ENCODE peak calls at places on chromosome 13, in eight cellular contexts. J is mucosa of descending colon, K is neural progenitor cell, F is breast epithelium, P is H1, A is psoas muscle, R is cardiac muscle cell, M is fibroblast of lung. V is an unnamed sample.

GRCh38 chr13:112983428-112984196 is 14.6 kb downstream of the MCF2L start:
- DNase-seq in J (peak; percentile 74), K (no peak), F (no peak), P (no peak), A (no peak), R (peak; percentile 65), M (no peak), V (no peak)

GRCh38 chr13:35472308-35473008 is 4.0 kb downstream of the MAB21L1 start:
- DNase-seq in J (no peak), K (peak; percentile 28), F (no peak), P (no peak), A (no peak), R (no peak), M (no peak), V (no peak)

GRCh38 chr13:112733112-112733511 is 43.3 kb downstream of the ATP11A start:
- DNase-seq in J (no peak), K (peak; percentile 42), F (no peak), P (no peak), A (no peak), R (no peak), M (no peak), V (no peak)

GRCh38 chr13:113667771-113668490 is 912 bp downstream of the GRK1 start:
- DNase-seq in J (peak; percentile 39), K (no peak), F (no peak), P (no peak), A (no peak), R (no peak), M (no peak), V (peak; percentile 49)

GRCh38 chr13:32537580-32538233 is 888 bp downstream of the N4BP2L2 start:
- DNase-seq in J (peak; percentile 69), K (no peak), F (peak; percentile 30), P (no peak), A (peak; percentile 39), R (no peak), M (peak; percentile 7), V (no peak)

GRCh38 chr13:49315036-49315565 is 67.4 kb downstream of the CDADC1 start:
- DNase-seq in J (no peak), K (no peak), F (no peak), P (no peak), A (no peak), R (no peak), M (peak; percentile 51), V (no peak)

GRCh38 chr13:113531041-113531873 is 40.7 kb upstream of the DCUN1D2 start:
- DNase-seq in J (no peak), K (no peak), F (no peak), P (no peak), A (no peak), R (no peak), M (no peak), V (no peak)

GRCh38 chr13:49811527-49811908 is 19.0 kb upstream of the KPNA3 start:
- DNase-seq in J (no peak), K (no peak), F (no peak), P (no peak), A (no peak), R (no peak), M (no peak), V (no peak)

GRCh38 chr13:20686863-20687579 is 16.5 kb upstream of the IL17D start:
- DNase-seq in J (no peak), K (no peak), F (no peak), P (no peak), A (no peak), R (no peak), M (peak; percentile 27), V (no peak)

GRCh38 chr13:39415403-39415802 is 187.6 kb downstream of the LHFPL6 start:
- DNase-seq in J (no peak), K (peak; percentile 54), F (peak; percentile 30), P (no peak), A (peak; percentile 41), R (peak; percentile 57), M (peak; percentile 47), V (no peak)

GRCh38 chr13:50124536-50125305 is 109.5 kb downstream of the KCNRG start:
- DNase-seq in J (peak; percentile 99), K (peak; percentile 85), F (no peak), P (no peak), A (peak; percentile 97), R (peak; percentile 80), M (peak; percentile 97), V (peak; percentile 78)

GRCh38 chr13:99995104-99995502 is 13.5 kb downstream of the ZIC2 start:
- DNase-seq in J (no peak), K (no peak), F (no peak), P (no peak), A (no peak), R (no peak), M (no peak), V (no peak)

GRCh38 chr13:96052655-96053002 is 572 bp downstream of the UGGT2 start:
- DNase-seq in J (no peak), K (no peak), F (no peak), P (no peak), A (no peak), R (peak; percentile 6), M (peak; percentile 79), V (no peak)

GRCh38 chr13:31049083-31049482 is 112.6 kb downstream of the HSPH1 start:
- DNase-seq in J (no peak), K (no peak), F (no peak), P (no peak), A (no peak), R (no peak), M (no peak), V (no peak)

GRCh38 chr13:31050486-31051400 is 111.0 kb downstream of the HSPH1 start:
- DNase-seq in J (no peak), K (peak; percentile 20), F (no peak), P (no peak), A (no peak), R (no peak), M (no peak), V (peak; percentile 37)

GRCh38 chr13:31049833-31050232 is 111.9 kb downstream of the HSPH1 start:
- DNase-seq in J (no peak), K (no peak), F (no peak), P (no peak), A (peak; percentile 27), R (no peak), M (no peak), V (peak; percentile 37)

GRCh38 chr13:31046711-31047279 is 114.3 kb downstream of the TEX26 start:
- DNase-seq in J (no peak), K (peak; percentile 10), F (no peak), P (no peak), A (peak; percentile 25), R (peak; percentile 57), M (peak; percentile 53), V (peak; percentile 51)

GRCh38 chr13:31048521-31048920 is 113.2 kb downstream of the HSPH1 start:
- DNase-seq in J (no peak), K (peak; percentile 18), F (no peak), P (no peak), A (no peak), R (no peak), M (peak; percentile 48), V (no peak)
- TF ChIP-seq CTCF in J (no peak), K (no peak), F (no peak), P (no peak), A (no peak), R (no peak), M (no peak), V (no peak)

GRCh38 chr13:102651892-102652291 is 43.0 kb downstream of the METTL21C start:
- DNase-seq in J (no peak), K (no peak), F (no peak), P (no peak), A (no peak), R (no peak), M (no peak), V (no peak)
- H3K36me3 ChIP-seq in J (peaks cover 12% of the 10 kb centered on the region), K (peaks cover 13% of the 10 kb centered on the region), F (peaks cover 13% of the 10 kb centered on the region), P (peaks cover 36% of the 10 kb centered on the region), A (peaks cover 6% of the 10 kb centered on the region), R (peaks cover 49% of the 10 kb centered on the region), M (peaks cover 2% of the 10 kb centered on the region), V (peaks cover 44% of the 10 kb centered on the region)

GRCh38 chr13:97239306-97239705 is 17.2 kb downstream of the MBNL2 start:
- DNase-seq in J (no peak), K (no peak), F (no peak), P (no peak), A (no peak), R (no peak), M (no peak), V (no peak)

GRCh38 chr13:97239943-97240788 is 18.0 kb downstream of the MBNL2 start:
- DNase-seq in J (no peak), K (no peak), F (no peak), P (no peak), A (no peak), R (no peak), M (no peak), V (no peak)

GRCh38 chr13:97242755-97243497 is 20.8 kb downstream of the MBNL2 start:
- DNase-seq in J (peak; percentile 47), K (no peak), F (no peak), P (no peak), A (peak; percentile 46), R (no peak), M (no peak), V (no peak)

GRCh38 chr13:97241761-97242160 is 19.6 kb downstream of the MBNL2 start:
- DNase-seq in J (no peak), K (no peak), F (no peak), P (no peak), A (no peak), R (no peak), M (no peak), V (no peak)

DNA sequence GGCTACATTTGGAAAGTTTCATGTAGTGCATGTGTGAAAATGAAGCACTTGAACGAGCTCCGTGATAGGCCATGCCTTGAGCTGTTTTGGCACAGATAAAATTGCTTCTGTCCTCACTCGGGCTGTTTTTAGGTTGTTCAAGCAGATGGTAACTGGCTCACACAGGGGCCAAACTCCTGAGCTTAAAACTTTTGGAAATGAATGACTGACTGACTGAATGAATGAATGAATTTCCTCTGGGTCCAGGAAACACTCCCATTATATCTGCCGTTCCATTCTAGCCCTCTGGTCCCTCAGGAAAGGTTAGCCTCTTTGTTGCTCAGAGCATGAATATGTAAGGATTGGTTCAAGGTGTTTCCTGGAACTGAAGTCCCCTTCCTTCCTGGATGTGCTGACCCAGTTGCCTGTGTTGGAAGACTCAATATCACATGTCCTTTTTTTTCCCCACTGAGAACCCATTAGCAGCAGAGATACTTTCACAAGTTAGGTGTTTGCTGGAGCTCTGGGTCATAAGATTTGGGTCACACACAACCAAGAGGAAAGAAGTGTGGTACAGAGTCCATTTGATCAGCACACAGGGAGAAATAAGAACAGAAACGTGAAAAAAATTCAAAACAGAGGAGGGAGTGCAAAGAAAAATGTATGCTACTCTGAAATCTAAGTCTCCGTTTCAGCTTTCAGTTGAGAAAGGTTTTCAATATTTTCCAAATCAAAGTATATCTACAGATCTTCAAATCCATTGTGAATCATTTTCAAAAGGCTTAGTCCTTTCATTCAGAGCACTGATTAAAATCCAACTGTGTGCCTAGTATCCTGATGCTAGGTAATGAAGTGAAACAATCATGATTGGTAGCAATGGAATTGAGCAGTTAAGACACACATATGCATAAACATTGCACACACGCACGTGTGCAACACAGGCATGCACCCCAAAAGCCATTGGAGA is 18.9 kb downstream of the MBNL2 start:
- DNase-seq in J (no peak), K (no peak), F (no peak), P (no peak), A (no peak), R (peak; percentile 40), M (no peak), V (no peak)
- H3K4me1 ChIP-seq in J (peaks cover 54% of the 10 kb centered on the region), K (no peaks in the 10 kb centered on the region), F (peaks cover 35% of the 10 kb centered on the region), P (peaks cover 10% of the 10 kb centered on the region), A (peaks cover 90% of the 10 kb centered on the region), R (peaks cover 21% of the 10 kb centered on the region), M (peaks cover 15% of the 10 kb centered on the region), V (peaks cover 5% of the 10 kb centered on the region)

GRCh38 chr13:105202384-105202783 is 1333.1 kb downstream of the EFNB2 start:
- DNase-seq in J (no peak), K (peak; percentile 56), F (no peak), P (no peak), A (no peak), R (peak; percentile 73), M (peak; percentile 66), V (no peak)
- TF ChIP-seq CTCF in J (no peak), K (peak; percentile 69), F (peak; percentile 12), P (no peak), A (peak; percentile 15), R (peak; percentile 72), M (peak; percentile 80), V (peak; percentile 17)

GRCh38 chr13:51946163-51946669 is 65.0 kb downstream of the ATP7B start:
- DNase-seq in J (no peak), K (no peak), F (no peak), P (no peak), A (no peak), R (no peak), M (no peak), V (no peak)
- H3K36me3 ChIP-seq in J (no peaks in the 10 kb centered on the region), K (no peaks in the 10 kb centered on the region), F (no peaks in the 10 kb centered on the region), P (no peaks in the 10 kb centered on the region), A (no peaks in the 10 kb centered on the region), R (no peaks in the 10 kb centered on the region), M (no peaks in the 10 kb centered on the region), V (peaks cover 19% of the 10 kb centered on the region)